ENCODE peak calls at places on chromosomes 5 and 9, in six cellular contexts. H, W, I, B, X and D are unnamed samples.

GRCh38 chr9:89433826-89434225 is 64.1 kb downstream of the SEMA4D start:
- DNase-seq in H (no peak), W (peak), I (no peak), B (no peak), X (no peak), D (no peak)

GRCh38 chr9:35813434-35814105 is 1.3 kb downstream of the HINT2 start:
- DNase-seq in H (no peak), W (no peak), I (peak), B (no peak), X (no peak), D (peak)

GRCh38 chr5:145847499-145848497 is 12.7 kb upstream of the PRELID2 start:
- DNase-seq in H (no peak), W (peak), I (peak), B (no peak), X (no peak), D (no peak)

GRCh38 chr5:68396722-68397121 is 181.2 kb downstream of the PIK3R1 start:
- DNase-seq in H (no peak), W (no peak), I (no peak), B (no peak), X (peak), D (no peak)

GRCh38 chr5:92548351-92548750 is 1032.7 kb downstream of the NR2F1-AS1 start:
- DNase-seq in H (no peak), W (peak), I (no peak), B (no peak), X (no peak), D (no peak)

GRCh38 chr5:66742896-66743247 is 146.7 kb downstream of the MAST4 start:
- DNase-seq in H (no peak), W (no peak), I (no peak), B (no peak), X (no peak), D (no peak)

GRCh38 chr5:135246923-135247795 is 151.9 kb downstream of the MACROH2A1 start:
- DNase-seq in H (no peak), W (peak), I (peak), B (peak), X (no peak), D (no peak)

GRCh38 chr5:75707911-75708509 is 9.2 kb downstream of the POC5 start:
- DNase-seq in H (no peak), W (peak), I (no peak), B (no peak), X (no peak), D (no peak)

GRCh38 chr9:69584746-69585145 is 87.4 kb downstream of the APBA1 start:
- DNase-seq in H (no peak), W (no peak), I (no peak), B (no peak), X (no peak), D (no peak)

GRCh38 chr9:121990600-121991304 is 102.4 kb downstream of the TTLL11 start:
- DNase-seq in H (no peak), W (no peak), I (no peak), B (no peak), X (no peak), D (no peak)

GRCh38 chr9:114452219-114453169 is 52.8 kb downstream of the WHRN start:
- DNase-seq in H (no peak), W (no peak), I (no peak), B (no peak), X (no peak), D (no peak)

GRCh38 chr9:14243514-14244042 is 70.4 kb downstream of the NFIB start:
- DNase-seq in H (no peak), W (no peak), I (no peak), B (no peak), X (no peak), D (no peak)

GRCh38 chr9:32589083-32589713 is 16.2 kb upstream of the NDUFB6 start:
- DNase-seq in H (no peak), W (peak), I (peak), B (no peak), X (no peak), D (peak)

GRCh38 chr5:54753034-54753433 is 232.4 kb downstream of the ESM1 start:
- DNase-seq in H (no peak), W (peak), I (no peak), B (no peak), X (no peak), D (peak)

GRCh38 chr9:93655621-93656425 is 79.4 kb downstream of the PHF2 start:
- DNase-seq in H (no peak), W (no peak), I (no peak), B (peak), X (peak), D (no peak)

GRCh38 chr9:33151007-33151557 is 16.1 kb downstream of the B4GALT1 start:
- DNase-seq in H (no peak), W (peak), I (no peak), B (peak), X (peak), D (no peak)

GRCh38 chr9:126704157-126704941 is 90.6 kb downstream of the LMX1B start:
- DNase-seq in H (no peak), W (peak), I (peak), B (peak), X (no peak), D (no peak)

GRCh38 chr5:107670028-107670926 is 460 bp downstream of the EFNA5 start:
- DNase-seq in H (peak), W (peak), I (no peak), B (peak), X (peak), D (peak)

GRCh38 chr9:132201780-132202703 is 40.2 kb downstream of the NTNG2 start:
- DNase-seq in H (no peak), W (no peak), I (no peak), B (no peak), X (peak), D (no peak)
- TF ChIP-seq CTCF in H (no peak), W (no peak), I (no peak), B (no peak), X (no peak), D (no peak)

GRCh38 chr5:51395245-51395644 is 12.0 kb downstream of the ISL1 start:
- DNase-seq in H (no peak), W (no peak), I (no peak), B (no peak), X (no peak), D (no peak)
- H3K4me3 ChIP-seq in H (no peak), W (no peak), I (no peak), B (no peak), X (no peak), D (no peak)

GRCh38 chr5:156824800-156825199 is 25.3 kb upstream of the PPP1R2B start:
- DNase-seq in H (no peak), W (no peak), I (peak), B (no peak), X (no peak), D (peak)
- TF ChIP-seq CTCF in H (peak), W (no peak), I (no peak), B (peak), X (peak), D (peak)

GRCh38 chr9:686381-686813 is 155.1 kb upstream of the DMRT1 start:
- DNase-seq in H (no peak), W (no peak), I (no peak), B (no peak), X (no peak), D (no peak)
- H3K4me3 ChIP-seq in H (no peak), W (no peak), I (no peak), B (no peak), X (no peak), D (no peak)

DNA sequence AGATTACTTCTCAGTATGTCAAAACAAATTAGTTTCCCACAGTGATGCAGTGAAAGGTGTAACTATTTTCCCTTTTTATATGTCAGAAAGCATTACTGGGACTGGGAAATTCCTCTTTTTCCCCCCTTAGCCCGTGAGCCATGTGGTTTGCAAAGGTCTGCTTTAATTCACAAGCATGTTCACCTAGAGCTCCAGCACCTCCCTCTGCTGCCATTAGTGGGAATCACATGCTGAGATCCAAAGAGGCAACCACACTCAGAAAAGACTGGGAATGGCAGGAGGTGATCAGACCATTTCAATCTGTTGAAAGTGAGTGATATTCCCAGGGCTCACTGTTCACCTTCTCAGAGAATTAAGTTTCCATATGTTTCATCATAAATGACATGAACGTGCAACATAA is 703.7 kb upstream of the WWC1 start:
- DNase-seq in H (no peak), W (peak), I (peak), B (no peak), X (peak), D (no peak)
- TF ChIP-seq CTCF in H (no peak), W (peak), I (peak), B (no peak), X (no peak), D (peak)

GRCh38 chr5:115775999-115776398 is 40.5 kb downstream of the CDO1 start:
- DNase-seq in H (no peak), W (no peak), I (no peak), B (no peak), X (no peak), D (no peak)
- H3K4me3 ChIP-seq in H (no peak), W (no peak), I (no peak), B (no peak), X (no peak), D (no peak)